ENCODE peak calls at places on chromosomes 7 and 10, in seven cellular contexts. One of them, this sample, is unnamed.

GRCh38 chr7:65371468-65371867 is 2.2 kb upstream of the ZNF92 start:
- DNase-seq in SK-N-DZ: no peak
- DNase-seq in GM06990: no peak
- DNase-seq in neural progenitor cell: peak; percentile 20
- DNase-seq in stimulated activated CD4-positive, alpha-beta T cell treated with anti-CD3 and anti-CD28 coated beads, Interleukin-4, amount 100 ng/mL, for 4 hours: no peak
- DNase-seq in T-helper 1 cell: no peak
- DNase-seq in WTC11: no peak
- DNase-seq in this sample: no peak

GRCh38 chr7:85890244-85890811 is 703.5 kb upstream of the SEMA3D start:
- DNase-seq in SK-N-DZ: peak; percentile 59
- DNase-seq in GM06990: no peak
- DNase-seq in neural progenitor cell: peak; percentile 49
- DNase-seq in stimulated activated CD4-positive, alpha-beta T cell treated with anti-CD3 and anti-CD28 coated beads, Interleukin-4, amount 100 ng/mL, for 4 hours: no peak
- DNase-seq in T-helper 1 cell: no peak
- DNase-seq in WTC11: no peak
- DNase-seq in this sample: peak; percentile 28

GRCh38 chr7:70044064-70044463 is 445.8 kb downstream of the AUTS2 start:
- DNase-seq in SK-N-DZ: peak; percentile 75
- DNase-seq in GM06990: no peak
- DNase-seq in neural progenitor cell: no peak
- DNase-seq in stimulated activated CD4-positive, alpha-beta T cell treated with anti-CD3 and anti-CD28 coated beads, Interleukin-4, amount 100 ng/mL, for 4 hours: no peak
- DNase-seq in T-helper 1 cell: no peak
- DNase-seq in WTC11: peak; percentile 16
- DNase-seq in this sample: no peak

GRCh38 chr7:68063171-68063570 is 1066.5 kb downstream of the TYW1 start:
- DNase-seq in SK-N-DZ: no peak
- DNase-seq in GM06990: no peak
- DNase-seq in neural progenitor cell: peak; percentile 55
- DNase-seq in stimulated activated CD4-positive, alpha-beta T cell treated with anti-CD3 and anti-CD28 coated beads, Interleukin-4, amount 100 ng/mL, for 4 hours: no peak
- DNase-seq in T-helper 1 cell: no peak
- DNase-seq in WTC11: peak; percentile 49
- DNase-seq in this sample: no peak

GRCh38 chr10:12255048-12255447 is 59.1 kb downstream of the CDC123 start:
- DNase-seq in SK-N-DZ: no peak
- DNase-seq in GM06990: no peak
- DNase-seq in neural progenitor cell: no peak
- DNase-seq in stimulated activated CD4-positive, alpha-beta T cell treated with anti-CD3 and anti-CD28 coated beads, Interleukin-4, amount 100 ng/mL, for 4 hours: no peak
- DNase-seq in T-helper 1 cell: no peak
- DNase-seq in WTC11: no peak
- DNase-seq in this sample: no peak

GRCh38 chr7:8131694-8132605 is 130.0 kb downstream of the ICA1 start:
- DNase-seq in SK-N-DZ: no peak
- DNase-seq in GM06990: peak; percentile 75
- DNase-seq in neural progenitor cell: no peak
- DNase-seq in stimulated activated CD4-positive, alpha-beta T cell treated with anti-CD3 and anti-CD28 coated beads, Interleukin-4, amount 100 ng/mL, for 4 hours: no peak
- DNase-seq in T-helper 1 cell: peak; percentile 44
- DNase-seq in WTC11: no peak
- DNase-seq in this sample: no peak

GRCh38 chr10:131846224-131847101 is 54.3 kb upstream of the PPP2R2D start:
- DNase-seq in SK-N-DZ: no peak
- DNase-seq in GM06990: no peak
- DNase-seq in neural progenitor cell: no peak
- DNase-seq in stimulated activated CD4-positive, alpha-beta T cell treated with anti-CD3 and anti-CD28 coated beads, Interleukin-4, amount 100 ng/mL, for 4 hours: no peak
- DNase-seq in T-helper 1 cell: no peak
- DNase-seq in WTC11: no peak
- DNase-seq in this sample: no peak

GRCh38 chr7:33882040-33882800 is 23.1 kb upstream of the BMPER start:
- DNase-seq in SK-N-DZ: no peak
- DNase-seq in GM06990: no peak
- DNase-seq in neural progenitor cell: no peak
- DNase-seq in stimulated activated CD4-positive, alpha-beta T cell treated with anti-CD3 and anti-CD28 coated beads, Interleukin-4, amount 100 ng/mL, for 4 hours: no peak
- DNase-seq in T-helper 1 cell: no peak
- DNase-seq in WTC11: no peak
- DNase-seq in this sample: no peak

GRCh38 chr7:15889501-15889900 is 203.0 kb upstream of the MEOX2 start:
- DNase-seq in SK-N-DZ: peak; percentile 11
- DNase-seq in GM06990: no peak
- DNase-seq in neural progenitor cell: peak; percentile 41
- DNase-seq in stimulated activated CD4-positive, alpha-beta T cell treated with anti-CD3 and anti-CD28 coated beads, Interleukin-4, amount 100 ng/mL, for 4 hours: no peak
- DNase-seq in T-helper 1 cell: no peak
- DNase-seq in WTC11: peak; percentile 13
- DNase-seq in this sample: peak; percentile 29

GRCh38 chr7:27430115-27430514 is 187.5 kb downstream of the EVX1 start:
- DNase-seq in SK-N-DZ: no peak
- DNase-seq in GM06990: no peak
- DNase-seq in neural progenitor cell: no peak
- DNase-seq in stimulated activated CD4-positive, alpha-beta T cell treated with anti-CD3 and anti-CD28 coated beads, Interleukin-4, amount 100 ng/mL, for 4 hours: no peak
- DNase-seq in T-helper 1 cell: no peak
- DNase-seq in WTC11: no peak
- DNase-seq in this sample: no peak

GRCh38 chr7:117946201-117946633 is 73.0 kb upstream of the CTTNBP2 start:
- DNase-seq in SK-N-DZ: no peak
- DNase-seq in GM06990: no peak
- DNase-seq in neural progenitor cell: peak; percentile 32
- DNase-seq in stimulated activated CD4-positive, alpha-beta T cell treated with anti-CD3 and anti-CD28 coated beads, Interleukin-4, amount 100 ng/mL, for 4 hours: no peak
- DNase-seq in T-helper 1 cell: no peak
- DNase-seq in WTC11: no peak
- DNase-seq in this sample: peak; percentile 3

GRCh38 chr10:23053036-23053435 is 42.3 kb upstream of the MSRB2 start:
- DNase-seq in SK-N-DZ: no peak
- DNase-seq in GM06990: no peak
- DNase-seq in neural progenitor cell: no peak
- DNase-seq in stimulated activated CD4-positive, alpha-beta T cell treated with anti-CD3 and anti-CD28 coated beads, Interleukin-4, amount 100 ng/mL, for 4 hours: no peak
- DNase-seq in T-helper 1 cell: no peak
- DNase-seq in WTC11: peak; percentile 20
- DNase-seq in this sample: no peak

GRCh38 chr7:8217200-8218068 is 44.5 kb downstream of the ICA1 start:
- DNase-seq in SK-N-DZ: peak; percentile 69
- DNase-seq in GM06990: peak; percentile 22
- DNase-seq in neural progenitor cell: peak; percentile 90
- DNase-seq in stimulated activated CD4-positive, alpha-beta T cell treated with anti-CD3 and anti-CD28 coated beads, Interleukin-4, amount 100 ng/mL, for 4 hours: no peak
- DNase-seq in T-helper 1 cell: peak; percentile 43
- DNase-seq in WTC11: no peak
- DNase-seq in this sample: peak; percentile 67

GRCh38 chr10:70910486-70911350 is 22.4 kb upstream of the PCBD1 start:
- DNase-seq in SK-N-DZ: no peak
- DNase-seq in GM06990: no peak
- DNase-seq in neural progenitor cell: no peak
- DNase-seq in stimulated activated CD4-positive, alpha-beta T cell treated with anti-CD3 and anti-CD28 coated beads, Interleukin-4, amount 100 ng/mL, for 4 hours: no peak
- DNase-seq in T-helper 1 cell: no peak
- DNase-seq in WTC11: peak; percentile 10
- DNase-seq in this sample: no peak

GRCh38 chr10:50431118-50431517 is 179.8 kb upstream of the ASAH2 start:
- DNase-seq in SK-N-DZ: no peak
- DNase-seq in GM06990: no peak
- DNase-seq in neural progenitor cell: no peak
- DNase-seq in stimulated activated CD4-positive, alpha-beta T cell treated with anti-CD3 and anti-CD28 coated beads, Interleukin-4, amount 100 ng/mL, for 4 hours: no peak
- DNase-seq in T-helper 1 cell: no peak
- DNase-seq in WTC11: no peak
- DNase-seq in this sample: peak; percentile 73

GRCh38 chr10:132482090-132482489 is 55.5 kb upstream of the INPP5A start:
- DNase-seq in SK-N-DZ: no peak
- DNase-seq in GM06990: no peak
- DNase-seq in neural progenitor cell: no peak
- DNase-seq in stimulated activated CD4-positive, alpha-beta T cell treated with anti-CD3 and anti-CD28 coated beads, Interleukin-4, amount 100 ng/mL, for 4 hours: no peak
- DNase-seq in T-helper 1 cell: no peak
- DNase-seq in WTC11: no peak
- DNase-seq in this sample: peak; percentile 17

GRCh38 chr7:132750056-132750455 is 173.8 kb upstream of the PLXNA4 start:
- DNase-seq in SK-N-DZ: no peak
- DNase-seq in GM06990: no peak
- DNase-seq in neural progenitor cell: no peak
- DNase-seq in stimulated activated CD4-positive, alpha-beta T cell treated with anti-CD3 and anti-CD28 coated beads, Interleukin-4, amount 100 ng/mL, for 4 hours: no peak
- DNase-seq in T-helper 1 cell: no peak
- DNase-seq in WTC11: no peak
- DNase-seq in this sample: no peak

GRCh38 chr10:91287276-91287675 is 66.8 kb downstream of the PCGF5 start:
- DNase-seq in SK-N-DZ: no peak
- DNase-seq in GM06990: no peak
- DNase-seq in neural progenitor cell: no peak
- DNase-seq in stimulated activated CD4-positive, alpha-beta T cell treated with anti-CD3 and anti-CD28 coated beads, Interleukin-4, amount 100 ng/mL, for 4 hours: no peak
- DNase-seq in T-helper 1 cell: no peak
- DNase-seq in WTC11: no peak
- DNase-seq in this sample: no peak

GRCh38 chr10:31928531-31929259 is at the start of gene ARHGAP12:
- DNase-seq in SK-N-DZ: peak; percentile 77
- DNase-seq in GM06990: peak; percentile 89
- DNase-seq in neural progenitor cell: peak; percentile 95
- DNase-seq in stimulated activated CD4-positive, alpha-beta T cell treated with anti-CD3 and anti-CD28 coated beads, Interleukin-4, amount 100 ng/mL, for 4 hours: peak; percentile 87
- DNase-seq in T-helper 1 cell: peak; percentile 78
- DNase-seq in WTC11: peak; percentile 90
- DNase-seq in this sample: peak; percentile 89

GRCh38 chr7:96321041-96321669 is 743 bp downstream of the SLC25A13 start:
- DNase-seq in SK-N-DZ: peak; percentile 90
- DNase-seq in GM06990: no peak
- DNase-seq in neural progenitor cell: peak; percentile 91
- DNase-seq in stimulated activated CD4-positive, alpha-beta T cell treated with anti-CD3 and anti-CD28 coated beads, Interleukin-4, amount 100 ng/mL, for 4 hours: peak; percentile 49
- DNase-seq in T-helper 1 cell: peak; percentile 41
- DNase-seq in WTC11: peak; percentile 81
- DNase-seq in this sample: peak; percentile 89

GRCh38 chr7:71419546-71420337 is 287.8 kb downstream of the GALNT17 start:
- DNase-seq in SK-N-DZ: no peak
- DNase-seq in GM06990: no peak
- DNase-seq in neural progenitor cell: no peak
- DNase-seq in stimulated activated CD4-positive, alpha-beta T cell treated with anti-CD3 and anti-CD28 coated beads, Interleukin-4, amount 100 ng/mL, for 4 hours: no peak
- DNase-seq in T-helper 1 cell: no peak
- DNase-seq in WTC11: no peak
- DNase-seq in this sample: no peak

GRCh38 chr10:73590881-73591577 is at the start of gene USP54:
- DNase-seq in SK-N-DZ: no peak
- DNase-seq in GM06990: no peak
- DNase-seq in neural progenitor cell: peak; percentile 69
- DNase-seq in stimulated activated CD4-positive, alpha-beta T cell treated with anti-CD3 and anti-CD28 coated beads, Interleukin-4, amount 100 ng/mL, for 4 hours: no peak
- DNase-seq in T-helper 1 cell: no peak
- DNase-seq in WTC11: no peak
- DNase-seq in this sample: peak; percentile 56

GRCh38 chr10:51100221-51100620 is 25.9 kb downstream of the PRKG1 start:
- DNase-seq in SK-N-DZ: no peak
- DNase-seq in GM06990: no peak
- DNase-seq in neural progenitor cell: no peak
- DNase-seq in stimulated activated CD4-positive, alpha-beta T cell treated with anti-CD3 and anti-CD28 coated beads, Interleukin-4, amount 100 ng/mL, for 4 hours: no peak
- DNase-seq in T-helper 1 cell: no peak
- DNase-seq in WTC11: no peak
- DNase-seq in this sample: no peak

GRCh38 chr7:100515072-100515532 is 23.9 kb upstream of the AGFG2 start:
- DNase-seq in SK-N-DZ: no peak
- DNase-seq in GM06990: no peak
- DNase-seq in neural progenitor cell: no peak
- DNase-seq in stimulated activated CD4-positive, alpha-beta T cell treated with anti-CD3 and anti-CD28 coated beads, Interleukin-4, amount 100 ng/mL, for 4 hours: no peak
- DNase-seq in T-helper 1 cell: no peak
- DNase-seq in WTC11: no peak
- DNase-seq in this sample: peak; percentile 60

GRCh38 chr7:85030893-85031292 is 156.0 kb downstream of the SEMA3D start:
- DNase-seq in SK-N-DZ: peak; percentile 48
- DNase-seq in GM06990: no peak
- DNase-seq in neural progenitor cell: peak; percentile 37
- DNase-seq in stimulated activated CD4-positive, alpha-beta T cell treated with anti-CD3 and anti-CD28 coated beads, Interleukin-4, amount 100 ng/mL, for 4 hours: no peak
- DNase-seq in T-helper 1 cell: no peak
- DNase-seq in WTC11: no peak
- DNase-seq in this sample: peak; percentile 50

GRCh38 chr7:128108641-128109423 is 77.6 kb upstream of the LRRC4 start:
- DNase-seq in SK-N-DZ: no peak
- DNase-seq in GM06990: peak; percentile 62
- DNase-seq in neural progenitor cell: no peak
- DNase-seq in stimulated activated CD4-positive, alpha-beta T cell treated with anti-CD3 and anti-CD28 coated beads, Interleukin-4, amount 100 ng/mL, for 4 hours: no peak
- DNase-seq in T-helper 1 cell: no peak
- DNase-seq in WTC11: no peak
- DNase-seq in this sample: no peak

GRCh38 chr10:92156874-92157273 is 134.0 kb downstream of the CPEB3 start:
- DNase-seq in SK-N-DZ: peak; percentile 20
- DNase-seq in GM06990: no peak
- DNase-seq in neural progenitor cell: no peak
- DNase-seq in stimulated activated CD4-positive, alpha-beta T cell treated with anti-CD3 and anti-CD28 coated beads, Interleukin-4, amount 100 ng/mL, for 4 hours: no peak
- DNase-seq in T-helper 1 cell: no peak
- DNase-seq in WTC11: no peak
- DNase-seq in this sample: no peak

GRCh38 chr7:43590862-43591550 is 8.1 kb downstream of the STK17A start:
- DNase-seq in SK-N-DZ: no peak
- DNase-seq in GM06990: peak; percentile 64
- DNase-seq in neural progenitor cell: no peak
- DNase-seq in stimulated activated CD4-positive, alpha-beta T cell treated with anti-CD3 and anti-CD28 coated beads, Interleukin-4, amount 100 ng/mL, for 4 hours: no peak
- DNase-seq in T-helper 1 cell: no peak
- DNase-seq in WTC11: no peak
- DNase-seq in this sample: no peak

GRCh38 chr10:31602541-31603244 is 283.7 kb downstream of the ZEB1 start:
- DNase-seq in SK-N-DZ: peak; percentile 81
- DNase-seq in GM06990: no peak
- DNase-seq in neural progenitor cell: peak; percentile 83
- DNase-seq in stimulated activated CD4-positive, alpha-beta T cell treated with anti-CD3 and anti-CD28 coated beads, Interleukin-4, amount 100 ng/mL, for 4 hours: no peak
- DNase-seq in T-helper 1 cell: no peak
- DNase-seq in WTC11: peak; percentile 61
- DNase-seq in this sample: peak; percentile 39

GRCh38 chr10:34001087-34001580 is 666.7 kb upstream of the NRP1 start:
- DNase-seq in SK-N-DZ: peak; percentile 42
- DNase-seq in GM06990: no peak
- DNase-seq in neural progenitor cell: no peak
- DNase-seq in stimulated activated CD4-positive, alpha-beta T cell treated with anti-CD3 and anti-CD28 coated beads, Interleukin-4, amount 100 ng/mL, for 4 hours: no peak
- DNase-seq in T-helper 1 cell: no peak
- DNase-seq in WTC11: no peak
- DNase-seq in this sample: no peak

GRCh38 chr7:151601521-151602305 is 82.0 kb upstream of the RHEB start:
- DNase-seq in SK-N-DZ: no peak
- DNase-seq in GM06990: no peak
- DNase-seq in neural progenitor cell: no peak
- DNase-seq in stimulated activated CD4-positive, alpha-beta T cell treated with anti-CD3 and anti-CD28 coated beads, Interleukin-4, amount 100 ng/mL, for 4 hours: no peak
- DNase-seq in T-helper 1 cell: no peak
- DNase-seq in WTC11: no peak
- DNase-seq in this sample: no peak

GRCh38 chr10:92787557-92788152 is 60.7 kb upstream of the EXOC6 start:
- DNase-seq in SK-N-DZ: no peak
- DNase-seq in GM06990: peak; percentile 5
- DNase-seq in neural progenitor cell: no peak
- DNase-seq in stimulated activated CD4-positive, alpha-beta T cell treated with anti-CD3 and anti-CD28 coated beads, Interleukin-4, amount 100 ng/mL, for 4 hours: no peak
- DNase-seq in T-helper 1 cell: no peak
- DNase-seq in WTC11: peak; percentile 41
- DNase-seq in this sample: no peak